ENCODE peak calls at places on chromosomes 3 and 15, in nine cellular contexts. F is IMR-90, H is tibial artery, X is pancreas, J is body of pancreas, O is A549, T is OCI-LY7, W is Panc1, R is HCT116. G is an unnamed sample.

GRCh38 chr3:48685603-48686511 is at the start of gene NCKIPSD:
- DNase-seq in F (peak), H (peak), X (peak), J (peak), O (peak), T (peak), W (no peak), R (peak), G (peak)

GRCh38 chr15:74892313-74892712 is 2.5 kb downstream of the MPI start:
- DNase-seq in F (no peak), H (no peak), X (peak), J (peak), O (no peak), T (no peak), W (no peak), R (no peak), G (no peak)

GRCh38 chr15:70096975-70097336 is 761 bp downstream of the TLE3 start:
- DNase-seq in F (no peak), H (no peak), X (no peak), J (no peak), O (no peak), T (no peak), W (no peak), R (no peak), G (no peak)

GRCh38 chr15:70528270-70528706 is 235.1 kb downstream of the UACA start:
- DNase-seq in F (peak), H (no peak), X (no peak), J (peak), O (no peak), T (peak), W (no peak), R (peak), G (peak)

GRCh38 chr3:130395916-130396315 is 50.4 kb downstream of the COL6A5 start:
- DNase-seq in F (peak), H (no peak), X (no peak), J (peak), O (peak), T (no peak), W (peak), R (peak), G (no peak)

GRCh38 chr3:179526989-179527391 is 35.7 kb upstream of the ACTL6A start:
- DNase-seq in F (peak), H (peak), X (no peak), J (peak), O (peak), T (no peak), W (no peak), R (no peak), G (no peak)

GRCh38 chr15:63185206-63185605 is 4.2 kb upstream of the RAB8B start:
- DNase-seq in F (no peak), H (no peak), X (no peak), J (no peak), O (no peak), T (no peak), W (no peak), R (no peak), G (no peak)

GRCh38 chr3:184740509-184741258 is 28.8 kb upstream of the MAGEF1 start:
- DNase-seq in F (peak), H (no peak), X (no peak), J (no peak), O (no peak), T (no peak), W (no peak), R (peak), G (peak)

GRCh38 chr3:40847571-40847992 is 322.8 kb downstream of the ZNF621 start:
- DNase-seq in F (no peak), H (no peak), X (no peak), J (peak), O (no peak), T (no peak), W (no peak), R (no peak), G (no peak)

GRCh38 chr3:149511040-149511626 is 36.6 kb downstream of the TM4SF4 start:
- DNase-seq in F (no peak), H (no peak), X (no peak), J (no peak), O (no peak), T (no peak), W (no peak), R (no peak), G (no peak)

GRCh38 chr3:10310578-10310977 is 10.3 kb downstream of the SEC13 start:
- DNase-seq in F (peak), H (no peak), X (no peak), J (no peak), O (no peak), T (no peak), W (no peak), R (no peak), G (no peak)

GRCh38 chr15:57509121-57509520 is 82.6 kb upstream of the MYZAP start:
- DNase-seq in F (no peak), H (no peak), X (no peak), J (no peak), O (no peak), T (no peak), W (no peak), R (no peak), G (no peak)

GRCh38 chr3:179977356-179977755 is 59.4 kb downstream of the PEX5L start:
- DNase-seq in F (no peak), H (no peak), X (no peak), J (no peak), O (no peak), T (no peak), W (no peak), R (no peak), G (no peak)

GRCh38 chr3:112261742-112262141 is 32.3 kb downstream of the SLC9C1 start:
- DNase-seq in F (no peak), H (no peak), X (no peak), J (no peak), O (no peak), T (no peak), W (no peak), R (no peak), G (no peak)

GRCh38 chr3:52055537-52056351 is 627 bp downstream of the DUSP7 start:
- DNase-seq in F (peak), H (no peak), X (no peak), J (peak), O (peak), T (peak), W (no peak), R (no peak), G (no peak)

GRCh38 chr15:22808761-22809280 is 22.4 kb downstream of the NIPA1 start:
- DNase-seq in F (no peak), H (no peak), X (no peak), J (no peak), O (no peak), T (no peak), W (no peak), R (no peak), G (no peak)

GRCh38 chr3:184737641-184738518 is 26.0 kb upstream of the MAGEF1 start:
- DNase-seq in F (peak), H (no peak), X (no peak), J (no peak), O (no peak), T (no peak), W (no peak), R (no peak), G (peak)

GRCh38 chr3:128226794-128227399 is 73.6 kb downstream of the EEFSEC start:
- DNase-seq in F (peak), H (no peak), X (peak), J (peak), O (peak), T (peak), W (peak), R (peak), G (no peak)

GRCh38 chr15:45448516-45448915 is 70.2 kb upstream of the GATM start:
- DNase-seq in F (peak), H (no peak), X (no peak), J (no peak), O (no peak), T (no peak), W (no peak), R (no peak), G (no peak)

DNA sequence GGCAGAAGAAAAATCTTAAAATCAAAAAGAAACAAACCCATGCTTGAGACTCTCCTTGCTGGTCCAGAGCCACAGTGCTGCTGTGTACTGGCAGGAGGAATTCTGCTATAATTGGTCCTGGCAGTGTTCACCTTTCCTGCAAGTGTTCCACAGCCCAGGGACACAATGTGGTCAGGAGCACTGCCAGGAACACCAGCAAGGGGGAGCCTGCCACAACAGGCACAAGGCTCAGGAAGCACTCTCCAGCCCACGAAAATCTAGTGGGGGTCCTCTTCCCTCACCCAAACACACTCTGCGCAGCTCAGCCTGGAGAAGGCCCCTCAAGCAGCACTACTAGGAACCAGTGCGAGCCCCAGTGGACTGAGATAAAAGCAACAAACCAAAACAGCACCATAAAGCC is 92.9 kb downstream of the UBE3A start:
- DNase-seq in F (peak), H (peak), X (no peak), J (no peak), O (no peak), T (no peak), W (no peak), R (no peak), G (no peak)
- TF ChIP-seq CTCF in F (no peak), H (peak), X (no peak), J (no peak), O (no peak), T (no peak), W (peak), R (no peak), G (no peak)

GRCh38 chr15:40549894-40550293 is 14.9 kb downstream of the CCDC32 start:
- DNase-seq in F (no peak), H (no peak), X (peak), J (no peak), O (no peak), T (no peak), W (no peak), R (no peak), G (no peak)
- H3K4me3 ChIP-seq in F (no peak), H (no peak), X (no peak), J (no peak), O (no peak), T (peak), W (no peak), R (no peak), G (no peak)

GRCh38 chr3:151330374-151330773 is 1.0 kb upstream of the P2RY13 start:
- DNase-seq in F (no peak), H (no peak), X (no peak), J (no peak), O (no peak), T (no peak), W (no peak), R (no peak), G (no peak)

GRCh38 chr3:151327571-151328198 is 1.7 kb downstream of the P2RY13 start:
- DNase-seq in F (peak), H (no peak), X (no peak), J (no peak), O (peak), T (peak), W (no peak), R (no peak), G (no peak)

GRCh38 chr3:151328298-151329036 is 882 bp downstream of the P2RY13 start:
- DNase-seq in F (no peak), H (no peak), X (no peak), J (no peak), O (peak), T (no peak), W (no peak), R (no peak), G (no peak)

GRCh38 chr3:151329368-151329767 is at the start of gene P2RY13:
- DNase-seq in F (no peak), H (no peak), X (no peak), J (no peak), O (no peak), T (no peak), W (no peak), R (no peak), G (no peak)

GRCh38 chr3:151330899-151331298 is 1.6 kb upstream of the P2RY13 start:
- DNase-seq in F (peak), H (no peak), X (no peak), J (no peak), O (no peak), T (no peak), W (no peak), R (no peak), G (no peak)
- H3K27ac ChIP-seq in F (no peak), H (no peak), X (no peak), J (no peak), O (no peak), T (no peak), W (no peak), R (no peak), G (no peak)

DNA sequence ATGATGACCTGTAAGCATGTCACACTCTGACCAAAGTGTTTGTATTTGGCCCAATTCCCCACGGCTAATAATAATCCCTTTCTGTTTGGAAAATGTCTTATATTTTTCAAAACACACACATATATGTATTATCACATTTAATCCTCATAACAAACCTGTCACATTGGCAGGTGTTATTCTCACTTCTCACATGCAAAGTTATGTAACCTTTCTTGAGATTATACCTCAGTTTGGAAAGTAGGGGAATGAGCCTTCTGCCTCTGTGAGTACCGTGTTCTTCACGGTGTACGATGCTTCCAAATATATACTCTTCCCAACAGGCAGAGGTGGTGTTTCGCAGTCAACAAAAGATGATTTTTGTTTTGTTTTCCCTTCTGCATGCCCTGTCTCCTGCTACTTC is 205.6 kb downstream of the TP63 start:
- DNase-seq in F (no peak), H (no peak), X (no peak), J (no peak), O (no peak), T (peak), W (no peak), R (no peak), G (no peak)
- TF ChIP-seq CTCF in F (no peak), H (no peak), X (no peak), J (no peak), O (no peak), T (no peak), W (no peak), R (no peak), G (no peak)

G was measured in coronary artery.